ENCODE peak calls at places on chromosome 17, in six cellular contexts. One of them, this sample, is unnamed.

GRCh38 chr17:65496801-65497200 is 64.6 kb downstream of the AXIN2 start:
- DNase-seq in HepG2: no peak
- DNase-seq in GM12878: no peak
- DNase-seq in K562: no peak
- DNase-seq in H1: no peak
- DNase-seq in GM12891: no peak
- DNase-seq in this sample: no peak

GRCh38 chr17:77106874-77107358 is 33.9 kb upstream of the SEC14L1 start:
- DNase-seq in GM12878: peak; percentile 64
- DNase-seq in HepG2: no peak
- DNase-seq in GM12891: no peak
- DNase-seq in K562: no peak
- DNase-seq in H1: no peak
- DNase-seq in this sample: peak; percentile 42

GRCh38 chr17:38719943-38720641 is 10.0 kb upstream of the CISD3 start:
- DNase-seq in HepG2: no peak
- DNase-seq in H1: peak; percentile 81
- DNase-seq in GM12878: no peak
- DNase-seq in K562: peak; percentile 81
- DNase-seq in GM12891: no peak
- DNase-seq in this sample: no peak

GRCh38 chr17:9606453-9606852 is 30.0 kb downstream of the CFAP52 start:
- DNase-seq in H1: no peak
- DNase-seq in K562: no peak
- DNase-seq in GM12878: no peak
- DNase-seq in HepG2: no peak
- DNase-seq in GM12891: no peak
- DNase-seq in this sample: no peak

GRCh38 chr17:34291721-34292348 is 6.3 kb downstream of the CCL11 start:
- DNase-seq in GM12891: no peak
- DNase-seq in H1: no peak
- DNase-seq in HepG2: no peak
- DNase-seq in K562: no peak
- DNase-seq in GM12878: no peak
- DNase-seq in this sample: no peak

GRCh38 chr17:3559270-3559645 is 1.6 kb upstream of the TRPV3 start:
- DNase-seq in H1: no peak
- DNase-seq in GM12891: no peak
- DNase-seq in GM12878: no peak
- DNase-seq in HepG2: no peak
- DNase-seq in K562: no peak
- DNase-seq in this sample: no peak

GRCh38 chr17:16935786-16936185 is 36.1 kb downstream of the TNFRSF13B start:
- DNase-seq in HepG2: no peak
- DNase-seq in GM12891: no peak
- DNase-seq in H1: no peak
- DNase-seq in GM12878: no peak
- DNase-seq in K562: no peak
- DNase-seq in this sample: no peak

GRCh38 chr17:61476476-61477203 is 24.4 kb downstream of the TBX4 start:
- DNase-seq in K562: no peak
- DNase-seq in GM12891: no peak
- DNase-seq in H1: no peak
- DNase-seq in GM12878: no peak
- DNase-seq in HepG2: no peak
- DNase-seq in this sample: no peak

GRCh38 chr17:33862772-33863602 is 392.1 kb upstream of the CCL2 start:
- DNase-seq in HepG2: no peak
- DNase-seq in GM12878: no peak
- DNase-seq in H1: no peak
- DNase-seq in K562: no peak
- DNase-seq in GM12891: no peak
- DNase-seq in this sample: no peak

GRCh38 chr17:16381496-16381820 is 567 bp downstream of the UBB start:
- DNase-seq in H1: no peak
- DNase-seq in HepG2: no peak
- DNase-seq in K562: no peak
- DNase-seq in GM12878: no peak
- DNase-seq in GM12891: no peak
- DNase-seq in this sample: no peak

GRCh38 chr17:79006794-79007503 is 2.6 kb downstream of the CANT1 start:
- DNase-seq in HepG2: no peak
- DNase-seq in GM12891: no peak
- DNase-seq in H1: no peak
- DNase-seq in GM12878: no peak
- DNase-seq in K562: no peak
- DNase-seq in this sample: no peak

GRCh38 chr17:30000001-30000754 is 58.7 kb downstream of the EFCAB5 start:
- DNase-seq in HepG2: no peak
- DNase-seq in H1: no peak
- DNase-seq in K562: no peak
- DNase-seq in GM12878: no peak
- DNase-seq in GM12891: no peak
- DNase-seq in this sample: no peak

GRCh38 chr17:65013613-65014391 is 42.7 kb downstream of the GNA13 start:
- DNase-seq in GM12891: no peak
- DNase-seq in GM12878: no peak
- DNase-seq in H1: no peak
- DNase-seq in K562: no peak
- DNase-seq in HepG2: peak; percentile 28
- DNase-seq in this sample: no peak

GRCh38 chr17:56658648-56659047 is 65.1 kb downstream of the NOG start:
- DNase-seq in HepG2: no peak
- DNase-seq in K562: peak; percentile 29
- DNase-seq in GM12891: no peak
- DNase-seq in H1: no peak
- DNase-seq in GM12878: no peak
- DNase-seq in this sample: no peak

GRCh38 chr17:21243516-21244303 is 9.5 kb downstream of the NATD1 start:
- DNase-seq in GM12891: no peak
- DNase-seq in HepG2: no peak
- DNase-seq in GM12878: no peak
- DNase-seq in K562: no peak
- DNase-seq in H1: no peak
- DNase-seq in this sample: no peak

GRCh38 chr17:67212231-67212630 is 32.8 kb downstream of the HELZ start:
- DNase-seq in HepG2: no peak
- DNase-seq in GM12891: no peak
- DNase-seq in H1: no peak
- DNase-seq in GM12878: no peak
- DNase-seq in K562: no peak
- DNase-seq in this sample: no peak

GRCh38 chr17:31696184-31696602 is 162.9 kb downstream of the COPRS start:
- DNase-seq in GM12878: no peak
- DNase-seq in K562: no peak
- DNase-seq in HepG2: peak; percentile 50
- DNase-seq in GM12891: no peak
- DNase-seq in H1: peak; percentile 49
- DNase-seq in this sample: no peak

GRCh38 chr17:35799942-35800341 is 4.5 kb upstream of the MMP28 start:
- DNase-seq in GM12878: no peak
- DNase-seq in H1: no peak
- DNase-seq in GM12891: no peak
- DNase-seq in HepG2: no peak
- DNase-seq in K562: no peak
- DNase-seq in this sample: no peak

GRCh38 chr17:15143524-15143923 is 121.6 kb downstream of the PMP22 start:
- DNase-seq in K562: no peak
- DNase-seq in GM12891: no peak
- DNase-seq in GM12878: no peak
- DNase-seq in HepG2: no peak
- DNase-seq in H1: no peak
- DNase-seq in this sample: no peak

DNA sequence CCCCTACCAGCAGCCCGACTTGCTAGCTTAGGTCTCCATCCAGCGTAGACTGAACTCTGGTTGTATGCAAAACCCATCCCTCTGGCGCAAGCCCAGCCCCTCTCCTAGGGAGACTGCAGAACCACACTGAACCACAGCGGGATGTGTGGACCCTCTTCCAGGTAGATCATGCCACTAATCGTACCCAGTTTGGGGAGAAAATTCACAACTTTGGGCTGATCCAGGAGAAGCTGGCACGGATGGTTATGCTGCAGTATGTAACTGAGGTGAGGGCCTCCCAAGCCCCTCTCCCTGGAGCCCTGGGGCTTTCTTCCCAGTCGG is 3.2 kb downstream of the ACADVL start:
- DNase-seq in GM12878: no peak
- DNase-seq in K562: no peak
- DNase-seq in H1: no peak
- DNase-seq in HepG2: no peak
- DNase-seq in GM12891: no peak
- DNase-seq in this sample: no peak
- TF ChIP-seq POLR2A in GM12878: no peak
- TF ChIP-seq POLR2A in K562: peak; percentile 66
- TF ChIP-seq POLR2A in H1: peak; percentile 53
- TF ChIP-seq POLR2A in HepG2: peak; percentile 46
- TF ChIP-seq POLR2A in GM12891: no peak
- TF ChIP-seq POLR2A in this sample: no peak

GRCh38 chr17:2171725-2172446 is 117.0 kb downstream of the HIC1 start:
- DNase-seq in GM12878: no peak
- DNase-seq in H1: no peak
- DNase-seq in GM12891: no peak
- DNase-seq in HepG2: peak; percentile 82
- DNase-seq in K562: no peak
- DNase-seq in this sample: no peak

GRCh38 chr17:2174471-2175293 is 119.8 kb downstream of the HIC1 start:
- DNase-seq in HepG2: peak; percentile 94
- DNase-seq in GM12891: no peak
- DNase-seq in GM12878: no peak
- DNase-seq in K562: no peak
- DNase-seq in H1: no peak
- DNase-seq in this sample: no peak

GRCh38 chr17:2173005-2173404 is 118.1 kb downstream of the HIC1 start:
- DNase-seq in GM12878: no peak
- DNase-seq in K562: no peak
- DNase-seq in GM12891: no peak
- DNase-seq in HepG2: no peak
- DNase-seq in H1: no peak
- DNase-seq in this sample: no peak

GRCh38 chr17:2174048-2174447 is 119.1 kb downstream of the HIC1 start:
- DNase-seq in HepG2: no peak
- DNase-seq in GM12891: no peak
- DNase-seq in K562: no peak
- DNase-seq in H1: no peak
- DNase-seq in GM12878: no peak
- DNase-seq in this sample: no peak

DNA sequence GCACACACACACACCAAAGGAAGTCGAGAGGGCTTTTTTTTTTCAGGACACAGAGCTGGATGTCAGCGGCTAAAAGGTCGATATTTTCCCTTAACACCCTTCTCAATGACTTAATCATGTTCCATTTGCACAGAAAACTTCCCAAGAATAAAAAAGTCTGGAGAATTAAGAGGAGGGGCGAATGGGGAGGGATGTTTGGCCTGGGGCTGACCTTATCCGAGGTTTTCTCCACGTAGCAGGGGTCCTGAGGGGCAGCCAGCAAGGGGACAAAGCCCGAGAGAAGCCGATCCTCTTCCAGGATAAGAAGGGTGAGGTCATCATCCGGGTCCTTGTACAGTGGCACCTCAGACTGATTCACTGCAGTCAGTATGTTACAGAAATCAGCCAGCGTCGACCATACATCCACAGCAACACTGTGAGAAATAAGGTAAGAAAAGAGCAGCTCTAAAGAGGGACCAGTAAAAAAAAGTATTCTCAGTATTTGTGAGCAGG is 117.6 kb downstream of the HIC1 start:
- DNase-seq in GM12891: no peak
- DNase-seq in HepG2: no peak
- DNase-seq in GM12878: no peak
- DNase-seq in H1: no peak
- DNase-seq in K562: no peak
- DNase-seq in this sample: no peak
- TF ChIP-seq POLR2AphosphoS5 in GM12891: no peak
- TF ChIP-seq POLR2AphosphoS5 in HepG2: no peak
- TF ChIP-seq POLR2AphosphoS5 in GM12878: no peak
- TF ChIP-seq POLR2AphosphoS5 in H1: no peak
- TF ChIP-seq POLR2AphosphoS5 in K562: no peak
- TF ChIP-seq POLR2AphosphoS5 in this sample: no peak

GRCh38 chr17:43530303-43531081 is 15.6 kb downstream of the ETV4 start:
- DNase-seq in H1: peak; percentile 93
- DNase-seq in HepG2: peak; percentile 100
- DNase-seq in K562: peak; percentile 50
- DNase-seq in GM12891: no peak
- DNase-seq in GM12878: no peak
- DNase-seq in this sample: no peak
- TF ChIP-seq TAF1 in H1: peak; percentile 34
- TF ChIP-seq TAF1 in HepG2: peak; percentile 82
- TF ChIP-seq TAF1 in K562: no peak
- TF ChIP-seq TAF1 in GM12891: no peak
- TF ChIP-seq TAF1 in GM12878: no peak
- TF ChIP-seq TAF1 in this sample: no peak

GRCh38 chr17:45148183-45149036 is at the start of gene HEXIM1:
- DNase-seq in K562: peak; percentile 95
- DNase-seq in GM12878: peak; percentile 95
- DNase-seq in H1: peak; percentile 100
- DNase-seq in GM12891: peak; percentile 88
- DNase-seq in HepG2: peak; percentile 100
- DNase-seq in this sample: peak; percentile 93
- TF ChIP-seq POLR2A in K562: peak; percentile 100
- TF ChIP-seq POLR2A in GM12878: peak; percentile 100
- TF ChIP-seq POLR2A in H1: peak; percentile 100
- TF ChIP-seq POLR2A in GM12891: peak; percentile 100
- TF ChIP-seq POLR2A in HepG2: peak; percentile 100
- TF ChIP-seq POLR2A in this sample: peak; percentile 100

This sample was measured in GM12892.